ENCODE peak calls at places on chromosome 14, in four cellular contexts. I, E, V and B are unnamed samples.

GRCh38 chr14:36700656-36701055 is 39.0 kb downstream of the PAX9 start:
- DNase-seq in I (no peak), E (no peak), V (no peak), B (no peak)

GRCh38 chr14:64178814-64179213 is 115.4 kb downstream of the ESR2 start:
- DNase-seq in V (no peak), E (no peak), I (no peak), B (no peak)

GRCh38 chr14:49615776-49616175 is 4.7 kb downstream of the RPL36AL start:
- DNase-seq in E (no peak), I (no peak), V (no peak), B (no peak)

GRCh38 chr14:21070083-21070609 is at the start of gene ARHGEF40:
- DNase-seq in V (no peak), E (peak), I (peak), B (peak)

GRCh38 chr14:31194661-31195060 is 12.9 kb downstream of the HECTD1 start:
- DNase-seq in I (no peak), V (no peak), E (no peak), B (no peak)

GRCh38 chr14:94213021-94213420 is 38.9 kb downstream of the PPP4R4 start:
- DNase-seq in I (peak), V (no peak), E (no peak), B (no peak)

GRCh38 chr14:69519253-69519661 is 34.7 kb downstream of the PLEKHD1 start:
- DNase-seq in E (no peak), V (no peak), I (no peak), B (no peak)

GRCh38 chr14:82080319-82080718 is 546.7 kb upstream of the SEL1L start:
- DNase-seq in V (no peak), I (no peak), E (no peak), B (no peak)

GRCh38 chr14:61150851-61151250 is 130.3 kb downstream of the TMEM30B start:
- DNase-seq in V (no peak), E (no peak), I (peak), B (no peak)

GRCh38 chr14:73725116-73726024 is 11.2 kb upstream of the PNMA1 start:
- DNase-seq in E (peak), I (peak), V (no peak), B (no peak)

GRCh38 chr14:100749967-100750597 is 23.4 kb downstream of the DLK1 start:
- DNase-seq in V (no peak), I (no peak), E (no peak), B (no peak)

GRCh38 chr14:101112351-101113107 is 209.0 kb upstream of the RTL1 start:
- DNase-seq in I (no peak), V (no peak), E (no peak), B (no peak)

GRCh38 chr14:29462271-29462670 is 465.4 kb downstream of the PRKD1 start:
- DNase-seq in E (no peak), I (no peak), V (no peak), B (no peak)

GRCh38 chr14:40216976-40217375 is 784.7 kb upstream of the FBXO33 start:
- DNase-seq in I (no peak), V (no peak), E (no peak), B (no peak)

GRCh38 chr14:64680013-64680674 is 24.1 kb upstream of the PLEKHG3 start:
- DNase-seq in V (no peak), I (no peak), E (no peak), B (no peak)

GRCh38 chr14:71692496-71692895 is 239.7 kb upstream of the RGS6 start:
- DNase-seq in I (peak), E (no peak), V (no peak), B (no peak)

GRCh38 chr14:31449971-31450610 is 7.2 kb downstream of the DTD2 start:
- DNase-seq in I (peak), E (peak), V (no peak), B (peak)

GRCh38 chr14:84458881-84459280 is 1071.1 kb upstream of the FLRT2 start:
- DNase-seq in I (no peak), E (no peak), V (no peak), B (no peak)

DNA sequence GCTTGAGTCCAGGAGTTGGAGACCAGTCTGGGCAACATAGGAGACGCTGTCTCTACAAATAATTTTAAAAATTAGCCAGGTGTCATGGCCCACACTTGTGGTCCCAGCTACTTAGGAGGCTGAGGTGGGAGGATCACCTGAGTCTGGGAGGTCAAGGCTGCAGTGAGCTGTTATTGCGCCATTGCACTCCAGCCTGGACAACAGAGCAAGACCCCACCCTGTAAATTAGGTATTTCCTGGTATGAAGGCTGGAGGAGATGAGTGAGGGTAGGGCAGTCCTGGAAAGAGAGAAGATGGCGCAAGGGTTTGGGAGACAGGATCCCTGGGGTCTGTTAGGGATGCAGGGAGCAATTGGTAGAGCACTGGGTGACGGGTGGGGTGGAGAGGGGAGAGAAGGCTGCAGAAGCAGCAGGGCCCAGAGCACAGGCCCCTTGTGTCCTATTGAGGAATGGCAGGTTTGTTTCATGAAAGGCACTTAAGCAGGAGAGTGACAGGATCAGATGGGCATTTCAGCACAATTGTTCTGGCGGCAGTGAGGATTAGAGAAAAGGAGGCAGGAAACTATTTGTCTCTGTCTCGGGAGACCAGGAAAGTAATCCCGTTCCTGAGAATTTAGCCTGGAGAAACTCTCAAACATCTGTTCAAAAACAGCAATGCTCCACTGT is 47.2 kb upstream of the KTN1 start:
- DNase-seq in V (no peak), I (no peak), E (no peak), B (no peak)
- TF ChIP-seq ELK1 in V (no peak), I (no peak), E (no peak), B (no peak)

GRCh38 chr14:75422169-75422568 is 5.7 kb upstream of the JDP2 start:
- DNase-seq in V (no peak), I (peak), E (no peak), B (peak)

GRCh38 chr14:75417674-75418073 is 10.1 kb upstream of the JDP2 start:
- DNase-seq in V (no peak), E (no peak), I (peak), B (no peak)

GRCh38 chr14:75424496-75424895 is 3.3 kb upstream of the JDP2 start:
- DNase-seq in V (no peak), I (no peak), E (no peak), B (no peak)

DNA sequence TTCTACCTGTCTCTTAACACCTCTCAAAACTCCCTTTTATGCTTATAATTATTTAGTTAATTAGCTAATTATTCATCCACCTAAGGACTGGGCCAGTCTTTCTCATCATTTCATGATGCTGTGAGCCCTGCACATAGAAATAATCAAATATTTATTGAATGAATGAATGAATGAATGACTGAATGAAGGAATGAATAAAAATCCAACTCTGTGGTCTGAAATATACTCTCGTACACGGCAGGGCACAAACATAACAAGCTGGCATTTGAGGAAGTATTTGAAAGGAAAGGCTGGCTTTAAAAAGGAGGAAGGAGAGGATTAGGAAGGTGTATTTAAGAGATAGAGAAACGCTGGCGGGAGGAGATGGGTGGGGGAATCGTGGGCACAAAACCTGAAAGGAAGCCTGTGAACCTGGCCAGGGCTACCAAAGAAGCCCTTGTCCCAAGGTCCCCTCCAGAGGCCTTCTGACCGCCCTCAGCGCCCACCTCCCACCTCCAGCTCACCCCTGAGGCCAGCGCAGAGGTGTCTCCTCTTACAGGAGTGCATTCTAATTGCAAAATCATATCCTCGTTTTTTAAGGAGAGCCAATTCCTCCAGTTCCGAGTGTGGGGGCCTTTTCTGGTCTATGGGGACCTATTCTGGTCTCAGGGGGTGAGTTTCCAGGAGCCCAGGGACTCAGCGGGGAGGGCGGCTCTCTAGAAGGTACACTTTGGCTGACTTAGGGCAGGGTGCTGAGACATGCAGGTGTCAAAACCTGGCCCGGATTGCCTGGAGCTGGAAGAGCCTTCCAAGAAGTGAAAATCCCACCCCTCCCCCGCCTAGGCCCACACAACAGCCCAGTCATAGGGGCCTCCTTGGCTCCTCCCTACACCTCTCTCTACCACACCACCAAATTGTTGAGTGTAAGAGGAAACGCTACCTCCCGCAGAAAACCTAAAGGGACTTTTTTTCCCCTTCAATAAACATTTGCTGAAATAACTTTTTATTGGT is 8.7 kb upstream of the JDP2 start:
- DNase-seq in V (peak), E (peak), I (no peak), B (no peak)
- TF ChIP-seq POLR2A in V (peak), E (no peak), I (no peak), B (no peak)

DNA sequence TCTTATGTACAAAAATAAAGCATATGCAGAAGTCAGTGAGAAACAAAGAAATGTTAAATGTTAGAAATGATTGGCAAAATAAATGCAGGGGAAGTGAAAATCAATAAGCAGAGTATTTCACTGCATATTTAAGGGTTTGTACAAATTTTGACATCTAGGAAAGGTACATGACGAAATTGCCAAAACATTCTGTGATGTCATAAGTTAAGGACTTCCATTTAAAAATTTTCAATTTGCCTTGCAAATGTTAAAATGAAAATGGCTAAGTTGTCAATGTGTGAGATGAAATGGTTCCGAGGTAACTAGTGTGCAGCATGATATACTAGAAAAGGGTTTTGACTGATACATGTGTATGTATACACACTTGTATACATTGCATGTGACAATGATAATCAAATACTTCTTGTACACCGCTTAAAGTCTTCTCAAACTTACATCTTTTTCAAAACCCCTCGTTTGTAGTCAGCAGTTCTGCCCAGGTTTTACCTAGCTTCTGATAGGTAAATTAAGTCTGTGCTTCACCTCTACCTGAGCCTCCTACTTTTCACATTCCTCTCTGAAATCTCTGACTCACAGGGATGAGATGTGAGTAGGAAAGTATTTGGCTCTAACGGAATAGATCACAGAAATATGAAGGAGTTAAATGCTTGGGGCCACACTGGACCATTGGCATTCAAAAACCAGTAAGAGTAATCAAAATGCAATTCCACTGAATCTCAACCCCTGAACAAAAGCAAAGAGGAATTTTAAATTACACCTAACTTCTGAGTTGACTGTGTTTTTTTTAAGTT is 442.4 kb upstream of the FOXG1 start:
- DNase-seq in I (no peak), E (no peak), V (no peak), B (no peak)
- TF ChIP-seq ELK1 in I (no peak), E (no peak), V (no peak), B (no peak)

DNA sequence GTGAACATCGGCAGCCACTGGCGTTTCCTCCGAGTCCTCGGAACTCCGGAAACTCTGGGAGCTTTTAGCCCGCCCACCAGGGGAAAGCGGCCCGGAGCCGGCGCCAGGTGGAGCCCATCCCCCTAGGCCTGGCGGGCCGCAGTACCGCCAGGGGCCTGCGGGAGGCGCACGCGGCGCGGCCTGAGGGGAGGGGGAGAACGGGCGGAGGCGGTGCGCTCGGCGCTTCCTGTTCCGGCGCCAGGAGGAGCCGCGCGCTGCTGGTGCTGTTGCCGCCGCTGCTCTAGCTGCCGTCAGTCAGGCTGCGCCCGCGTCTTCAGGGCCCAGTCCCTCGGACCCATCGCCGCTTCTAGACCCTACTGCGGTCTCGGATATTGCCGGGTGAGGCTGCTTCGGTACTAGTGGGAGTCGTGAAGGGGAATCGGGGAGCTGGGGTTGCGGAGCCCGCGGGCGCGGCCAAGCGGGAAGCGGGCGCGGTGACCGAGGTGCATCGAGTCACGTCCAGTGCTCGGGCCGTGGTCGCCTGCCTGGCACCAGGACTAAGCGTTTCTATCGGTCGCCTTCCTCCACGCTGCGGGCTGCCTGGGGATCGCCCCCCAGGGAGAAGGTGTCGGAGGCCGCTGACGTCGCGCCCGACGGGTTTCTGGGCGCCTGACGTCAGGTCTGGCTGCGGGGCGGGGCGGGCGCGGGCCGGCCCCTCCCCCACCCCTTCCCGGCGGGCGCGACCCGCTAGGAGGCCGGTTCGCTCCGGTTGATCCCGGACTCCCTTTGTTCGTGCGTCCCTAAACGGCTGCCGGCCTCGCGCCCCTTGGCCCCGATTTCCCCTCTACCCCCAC is at the start of gene MAPK1IP1L:
- DNase-seq in E (peak), I (peak), V (peak), B (peak)
- TF ChIP-seq POLR2A in E (peak), I (peak), V (peak), B (peak)

GRCh38 chr14:34732802-34733201 is 18.4 kb upstream of the CFL2 start:
- DNase-seq in V (no peak), I (no peak), E (no peak), B (no peak)

DNA sequence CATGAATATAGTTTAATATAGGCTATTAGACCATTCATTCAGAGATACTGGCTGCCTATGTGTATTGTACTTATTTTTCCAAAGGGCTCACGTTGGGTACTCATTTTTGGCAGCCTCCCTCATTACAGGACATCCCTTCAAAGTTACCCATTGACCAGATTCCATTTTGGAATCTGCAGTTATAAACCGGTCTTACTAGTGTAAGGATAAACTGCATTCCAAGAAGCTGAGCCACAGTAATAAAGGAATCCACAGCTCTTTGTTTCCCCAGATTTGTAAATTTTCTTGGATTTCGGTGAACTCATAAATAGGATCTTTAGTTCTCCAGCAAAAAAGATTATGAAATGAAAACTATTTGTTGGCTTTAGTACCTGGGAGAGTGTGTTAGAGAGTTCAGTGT is 18.9 kb upstream of the CFL2 start:
- DNase-seq in V (no peak), E (no peak), I (peak), B (no peak)
- TF ChIP-seq ELK1 in V (no peak), E (no peak), I (no peak), B (no peak)